ENCODE peak calls at places on chromosomes 6 and 20, in four cellular contexts. S is sigmoid colon, G is GM23248, J is psoas muscle. T is an unnamed sample.

GRCh38 chr20:35134900-35135299 is 12.2 kb downstream of the EDEM2 start:
- DNase-seq in S (no peak), G (no peak), J (peak; percentile 54), T (no peak)

GRCh38 chr20:617934-618690 is 8.0 kb upstream of the TCF15 start:
- DNase-seq in S (no peak), G (no peak), J (no peak), T (no peak)

GRCh38 chr6:136968831-136969230 is 46.7 kb downstream of the SLC35D3 start:
- DNase-seq in S (no peak), G (no peak), J (no peak), T (no peak)

GRCh38 chr6:56660374-56660730 is 17.7 kb upstream of the DST start:
- DNase-seq in S (no peak), G (no peak), J (no peak), T (no peak)

GRCh38 chr20:45368221-45368980 is 5.4 kb downstream of the SYS1 start:
- DNase-seq in S (no peak), G (no peak), J (no peak), T (no peak)

GRCh38 chr20:19566226-19566960 is 191.7 kb upstream of the RIN2 start:
- DNase-seq in S (no peak), G (peak; percentile 37), J (no peak), T (peak; percentile 22)

GRCh38 chr6:4459032-4459431 is 317.2 kb upstream of the CDYL start:
- DNase-seq in S (no peak), G (peak; percentile 82), J (no peak), T (peak; percentile 82)

GRCh38 chr6:41080623-41081022 is 7.8 kb downstream of the NFYA start:
- DNase-seq in S (no peak), G (no peak), J (no peak), T (no peak)

GRCh38 chr6:36116943-36117342 is 13.4 kb upstream of the MAPK13 start:
- DNase-seq in S (peak; percentile 48), G (no peak), J (no peak), T (no peak)

GRCh38 chr6:149128489-149129145 is 188.9 kb upstream of the TAB2 start:
- DNase-seq in S (no peak), G (no peak), J (no peak), T (no peak)

GRCh38 chr6:52016918-52017748 is 70.3 kb downstream of the PKHD1 start:
- DNase-seq in S (no peak), G (no peak), J (no peak), T (no peak)

GRCh38 chr20:38957915-38958485 is 4.1 kb upstream of the DHX35 start:
- DNase-seq in S (no peak), G (no peak), J (no peak), T (no peak)

GRCh38 chr6:18504232-18504596 is 117.1 kb downstream of the RNF144B start:
- DNase-seq in S (no peak), G (no peak), J (no peak), T (no peak)
- H3K4me3 ChIP-seq in S (no peak overlapping the region), G (peak overlapping the region; percentile 74), J (peak overlapping the region; percentile 67), T (no peak overlapping the region)

DNA sequence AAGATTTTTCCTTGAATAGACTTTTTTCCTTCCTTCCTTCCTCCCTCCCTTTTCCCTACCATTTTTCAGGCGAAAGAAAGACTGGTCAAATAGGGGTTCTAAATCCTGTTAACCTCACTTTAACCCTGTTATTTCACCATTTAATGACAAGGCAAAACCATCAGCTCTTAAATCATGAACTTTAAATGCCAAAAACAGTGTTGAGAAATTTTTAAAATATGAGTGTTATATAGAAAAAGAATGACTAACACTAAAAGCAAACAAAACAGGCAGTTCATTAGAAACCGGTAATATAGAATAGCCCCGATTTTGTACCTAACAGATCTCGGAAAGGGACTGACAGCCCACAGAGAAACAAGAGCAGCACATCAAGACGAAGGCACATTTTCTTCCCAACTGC is 57.3 kb upstream of the CEP85L start:
- DNase-seq in S (no peak), G (peak; percentile 75), J (no peak), T (peak; percentile 78)
- H3K4me3 ChIP-seq in S (peak overlapping the region; percentile 34), G (peak overlapping the region; percentile 67), J (peak overlapping the region; percentile 63), T (peak overlapping the region; percentile 54)

GRCh38 chr6:132867055-132867454 is 52.7 kb downstream of the RPS12 start:
- DNase-seq in S (no peak), G (no peak), J (no peak), T (no peak)

GRCh38 chr6:132868057-132868456 is 53.7 kb downstream of the RPS12 start:
- DNase-seq in S (no peak), G (no peak), J (no peak), T (no peak)

GRCh38 chr6:132860254-132860653 is 45.9 kb downstream of the RPS12 start:
- DNase-seq in S (no peak), G (no peak), J (no peak), T (no peak)

GRCh38 chr6:132863895-132864294 is 49.5 kb downstream of the RPS12 start:
- DNase-seq in S (no peak), G (no peak), J (no peak), T (no peak)

GRCh38 chr6:132865364-132865763 is 51.0 kb downstream of the RPS12 start:
- DNase-seq in S (no peak), G (no peak), J (no peak), T (no peak)
- H3K4me3 ChIP-seq in S (no peak overlapping the region), G (no peak overlapping the region), J (no peak overlapping the region), T (no peak overlapping the region)

GRCh38 chr6:64895945-64896344 is 811.1 kb downstream of the EYS start:
- DNase-seq in S (no peak), G (no peak), J (no peak), T (no peak)

GRCh38 chr6:64889144-64889543 is 817.9 kb downstream of the EYS start:
- DNase-seq in S (no peak), G (no peak), J (no peak), T (no peak)

GRCh38 chr6:64890609-64891008 is 816.4 kb downstream of the EYS start:
- DNase-seq in S (no peak), G (no peak), J (no peak), T (no peak)
- H3K4me3 ChIP-seq in S (no peak overlapping the region), G (no peak overlapping the region), J (no peak overlapping the region), T (no peak overlapping the region)

DNA sequence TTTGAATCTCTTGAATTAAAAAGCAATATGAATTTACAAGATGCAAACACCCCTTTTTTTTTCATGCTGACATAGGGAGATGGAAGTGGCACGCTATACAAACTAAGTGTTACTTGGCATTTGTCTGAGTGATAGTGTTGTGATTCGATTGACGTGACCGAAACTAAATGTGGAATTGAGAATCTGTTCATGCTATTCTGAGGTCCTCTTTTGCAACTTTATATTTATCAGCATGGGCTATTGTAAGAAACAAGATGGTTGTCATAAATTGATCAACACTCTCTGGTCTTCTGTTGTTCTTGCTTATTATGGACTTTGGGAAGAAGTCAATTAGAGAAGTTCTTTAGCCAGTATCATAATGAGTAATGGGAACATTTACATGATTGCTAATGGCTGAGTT is 194.9 kb downstream of the CD83 start:
- DNase-seq in S (no peak), G (no peak), J (no peak), T (no peak)
- H3K4me3 ChIP-seq in S (no peak overlapping the region), G (no peak overlapping the region), J (no peak overlapping the region), T (no peak overlapping the region)

GRCh38 chr6:44311767-44312166 is 1.4 kb downstream of the AARS2 start:
- DNase-seq in S (no peak), G (no peak), J (no peak), T (no peak)
- H3K4me3 ChIP-seq in S (no peak overlapping the region), G (peak overlapping the region; percentile 85), J (no peak overlapping the region), T (peak overlapping the region; percentile 89)

T was measured in AG10803.